ENCODE peak calls at places on chromosomes 13 and 19, in eight cellular contexts. L, B, D, Q, O, X, N and K are unnamed samples.

GRCh38 chr19:5041168-5042038 is 72.5 kb downstream of the KDM4B start:
- DNase-seq in O (no peak), D (peak), L (no peak), B (no peak), Q (no peak), X (no peak), N (no peak), K (no peak)

GRCh38 chr13:34942732-34943674 is 933 bp downstream of the NBEA start:
- DNase-seq in N (no peak), X (peak), D (no peak), L (peak), B (no peak), Q (peak), O (peak), K (peak)

GRCh38 chr13:24724714-24725113 is 39.3 kb upstream of the RNF17 start:
- DNase-seq in N (no peak), O (no peak), D (no peak), Q (no peak), L (no peak), X (no peak), B (no peak), K (no peak)

GRCh38 chr19:16871870-16872269 is 16.9 kb upstream of the F2RL3 start:
- DNase-seq in O (peak), N (no peak), X (no peak), B (no peak), L (no peak), Q (no peak), D (no peak), K (no peak)

GRCh38 chr13:43153436-43154082 is 130.2 kb downstream of the DNAJC15 start:
- DNase-seq in D (peak), B (no peak), L (no peak), N (no peak), O (no peak), X (no peak), Q (no peak), K (no peak)

GRCh38 chr19:29666634-29667389 is 1.6 kb downstream of the PLEKHF1 start:
- DNase-seq in N (no peak), D (peak), L (peak), O (peak), X (no peak), B (no peak), Q (no peak), K (peak)

GRCh38 chr19:48962029-48962848 is 2.9 kb upstream of the FTL start:
- DNase-seq in X (peak), L (peak), D (peak), B (no peak), Q (no peak), N (no peak), O (peak), K (peak)

GRCh38 chr19:49718991-49719390 is 28.1 kb downstream of the CPT1C start:
- DNase-seq in O (no peak), L (no peak), B (no peak), X (no peak), Q (no peak), D (no peak), N (no peak), K (no peak)

GRCh38 chr19:5585461-5586299 is 17.9 kb upstream of the TINCR start:
- DNase-seq in N (no peak), O (peak), X (no peak), B (no peak), D (no peak), Q (peak), L (no peak), K (no peak)

GRCh38 chr19:10214784-10215183 is 16.3 kb downstream of the S1PR2 start:
- DNase-seq in O (no peak), Q (no peak), D (peak), L (no peak), N (no peak), X (no peak), B (no peak), K (no peak)

DNA sequence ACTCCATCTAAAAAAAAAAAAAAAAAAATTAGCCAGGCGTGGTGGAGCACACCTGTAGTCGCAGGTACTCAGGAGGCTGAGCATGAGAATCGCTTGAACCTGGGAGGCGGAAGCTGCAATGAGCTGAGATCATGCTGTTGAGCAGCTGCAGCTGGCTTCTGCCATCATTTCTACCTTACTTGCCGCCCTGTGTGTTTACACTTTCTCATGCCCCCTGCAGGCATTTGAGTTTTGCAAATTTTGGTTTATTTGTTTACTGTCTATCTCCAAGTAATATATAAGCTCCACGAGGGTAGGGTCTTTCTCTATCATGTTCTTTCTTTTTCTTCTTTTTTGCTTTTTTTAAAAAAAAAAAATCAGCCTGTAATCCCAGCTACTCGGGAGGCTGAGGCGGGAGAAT is 18.0 kb downstream of the CACNG6 start:
- DNase-seq in N (no peak), D (no peak), L (no peak), Q (no peak), O (no peak), B (no peak), X (no peak), K (no peak)
- TF ChIP-seq CTCF in N (no peak), D (no peak), L (no peak), Q (peak), O (no peak), B (no peak), X (no peak), K (no peak)

GRCh38 chr13:27961227-27962085 is 7.7 kb downstream of the CDX2 start:
- DNase-seq in B (no peak), D (no peak), O (no peak), X (no peak), N (no peak), Q (peak), L (no peak), K (no peak)
- H3K4me3 ChIP-seq in B (peak), D (no peak), O (peak), X (no peak), N (no peak), Q (no peak), L (peak), K (peak)

DNA sequence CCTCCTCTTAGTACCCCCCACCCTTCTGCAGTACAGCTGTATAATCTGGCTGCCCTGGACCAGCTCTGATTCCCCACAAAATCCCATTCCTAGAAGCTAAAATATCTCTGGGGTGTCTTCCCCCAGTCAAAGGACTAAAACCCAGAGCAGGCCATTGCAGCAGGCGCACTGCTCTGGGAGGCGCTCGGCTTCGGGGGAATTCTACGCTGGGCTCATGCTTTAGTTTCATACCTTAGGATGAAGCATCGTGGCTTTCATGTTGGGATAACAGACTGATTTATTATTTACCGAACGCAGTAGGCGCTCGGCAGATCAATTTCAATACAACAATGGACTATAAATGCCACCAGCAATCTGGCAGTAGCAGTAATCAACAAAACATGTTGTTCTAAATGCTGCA is 35.0 kb downstream of the CEBPG start:
- DNase-seq in L (no peak), N (no peak), Q (no peak), O (no peak), D (no peak), X (no peak), B (no peak), K (no peak)
- TF ChIP-seq CTCF in L (no peak), N (no peak), Q (no peak), O (no peak), D (no peak), X (no peak), B (no peak), K (no peak)

DNA sequence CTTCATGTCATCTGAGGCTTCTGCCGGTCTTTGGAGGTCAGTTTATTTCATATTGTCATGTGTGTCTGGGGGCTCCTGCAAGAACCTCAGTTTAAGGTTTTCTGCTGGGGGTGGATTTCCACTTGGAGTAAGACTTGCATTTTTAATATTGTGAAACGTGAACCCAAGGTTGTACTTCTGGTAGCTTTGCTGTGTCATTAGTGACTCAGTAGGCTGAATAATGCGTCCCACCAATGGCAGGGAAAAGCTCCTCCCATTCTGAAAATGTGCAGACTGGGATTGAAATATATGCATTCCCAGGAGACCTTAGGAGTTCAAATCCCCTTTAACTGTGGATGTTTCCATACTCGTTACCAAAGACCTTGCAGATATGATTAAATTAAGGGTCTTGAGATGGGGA is 46.2 kb downstream of the ING1 start:
- DNase-seq in O (no peak), Q (no peak), B (no peak), X (no peak), L (no peak), D (peak), N (no peak), K (peak)
- H3K4me3 ChIP-seq in O (no peak), Q (no peak), B (no peak), X (no peak), L (no peak), D (no peak), N (no peak), K (no peak)

GRCh38 chr13:26186995-26187394 is 35.1 kb downstream of the RNF6 start:
- DNase-seq in L (peak), Q (peak), O (no peak), B (no peak), N (no peak), X (no peak), D (no peak), K (no peak)

GRCh38 chr13:26185720-26186119 is 36.4 kb downstream of the RNF6 start:
- DNase-seq in D (no peak), L (peak), N (no peak), O (no peak), X (no peak), B (no peak), Q (no peak), K (no peak)

GRCh38 chr13:26184791-26185250 is 37.3 kb downstream of the RNF6 start:
- DNase-seq in N (peak), Q (peak), L (peak), D (peak), O (peak), X (peak), B (peak), K (peak)

GRCh38 chr13:26183416-26183815 is 38.7 kb downstream of the RNF6 start:
- DNase-seq in D (no peak), L (no peak), X (peak), N (no peak), B (no peak), Q (no peak), O (no peak), K (no peak)

GRCh38 chr13:26186141-26186870 is 35.8 kb downstream of the RNF6 start:
- DNase-seq in Q (peak), N (peak), D (peak), X (peak), O (peak), B (peak), L (peak), K (peak)
- TF ChIP-seq CTCF in Q (peak), N (peak), D (peak), X (peak), O (peak), B (peak), L (peak), K (peak)

DNA sequence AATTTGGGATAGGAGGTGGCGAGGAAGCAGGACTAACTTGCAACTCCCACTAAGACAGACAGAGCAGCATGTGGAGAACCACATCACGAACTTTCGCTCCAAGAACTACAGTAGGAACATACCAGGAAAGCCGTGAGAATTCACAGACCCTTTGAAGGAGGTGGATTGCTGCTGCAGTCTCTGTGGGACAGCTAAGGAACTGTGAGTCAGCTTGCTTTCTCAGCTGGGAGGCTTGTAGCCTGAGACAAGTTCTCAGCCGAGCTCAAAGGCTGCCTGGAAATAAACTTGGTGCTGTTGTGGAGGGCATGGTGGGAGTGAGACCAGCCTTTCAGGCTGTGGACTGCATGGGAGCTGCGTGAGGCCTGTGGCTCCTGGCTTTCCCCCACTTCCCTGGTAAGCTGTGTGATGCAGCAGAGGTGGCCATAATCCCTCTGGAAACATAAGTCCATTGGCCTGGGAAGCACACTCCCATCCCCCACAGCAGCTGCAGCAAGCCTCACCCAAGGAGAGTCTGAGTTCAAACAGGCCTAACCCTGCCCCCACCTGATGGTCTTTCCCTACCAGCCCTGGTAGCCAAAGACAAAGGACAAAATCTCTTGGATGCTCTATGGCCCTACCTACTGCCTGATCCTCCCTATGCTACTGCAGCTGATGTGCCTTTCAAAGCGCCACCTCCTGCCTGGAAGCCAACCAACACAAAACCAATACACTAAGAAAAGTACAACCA is 441.1 kb upstream of the HTR2A start:
- DNase-seq in N (no peak), B (no peak), L (no peak), Q (no peak), O (no peak), X (no peak), D (peak), K (peak)
- H3K4me3 ChIP-seq in N (no peak), B (no peak), L (no peak), Q (no peak), O (no peak), X (no peak), D (no peak), K (no peak)

GRCh38 chr19:41930926-41931592 is 2.8 kb upstream of the ERFL start:
- DNase-seq in D (no peak), Q (no peak), O (no peak), L (no peak), B (no peak), N (no peak), X (peak), K (no peak)
- TF ChIP-seq CTCF in D (peak), Q (peak), O (no peak), L (no peak), B (peak), N (peak), X (peak), K (peak)